ENCODE peak calls at places on chromosome 5, in six cellular contexts. I is hepatocyte, V is astrocyte, N is transverse colon, A is upper lobe of right lung, D is ovary. J is an unnamed sample.
A peak's percentile ranks its signal among the peaks of the same experiment; 100 is the strongest.

GRCh38 chr5:65791721-65792698 is 70.0 kb downstream of the NLN start:
- DNase-seq in I (no peak), V (peak; percentile 59), N (no peak), A (no peak), D (no peak), J (no peak)

GRCh38 chr5:73160239-73160671 is 12.7 kb upstream of the TMEM174 start:
- DNase-seq in I (no peak), V (peak; percentile 70), N (no peak), A (no peak), D (no peak), J (no peak)

GRCh38 chr5:158807-159447 is 32.4 kb upstream of the LRRC14B start:
- DNase-seq in I (no peak), V (no peak), N (no peak), A (no peak), D (no peak), J (no peak)

GRCh38 chr5:78467744-78468357 is 107.4 kb downstream of the SCAMP1 start:
- DNase-seq in I (peak; percentile 56), V (peak; percentile 39), N (no peak), A (no peak), D (no peak), J (peak; percentile 18)

GRCh38 chr5:143986567-143987242 is 174.7 kb downstream of the HMHB1 start:
- DNase-seq in I (peak; percentile 17), V (peak; percentile 92), N (no peak), A (no peak), D (no peak), J (peak; percentile 46)

GRCh38 chr5:171906703-171907590 is 99.5 kb downstream of the FBXW11 start:
- DNase-seq in I (no peak), V (no peak), N (no peak), A (no peak), D (no peak), J (no peak)

GRCh38 chr5:149422429-149423286 is 43.6 kb upstream of the IL17B start:
- DNase-seq in I (peak; percentile 85), V (peak; percentile 82), N (peak; percentile 47), A (no peak), D (peak; percentile 96), J (peak; percentile 95)

GRCh38 chr5:150589791-150590601 is 50.5 kb upstream of the SYNPO start:
- DNase-seq in I (peak; percentile 81), V (no peak), N (peak; percentile 60), A (peak; percentile 69), D (peak; percentile 92), J (no peak)

GRCh38 chr5:106875591-106876297 is 795.0 kb downstream of the EFNA5 start:
- DNase-seq in I (peak; percentile 44), V (no peak), N (no peak), A (no peak), D (no peak), J (no peak)

GRCh38 chr5:94469889-94470288 is 148.5 kb downstream of the KIAA0825 start:
- DNase-seq in I (no peak), V (peak; percentile 46), N (no peak), A (no peak), D (no peak), J (peak; percentile 39)

GRCh38 chr5:124744170-124744911 is 2.1 kb downstream of the ZNF608 start:
- DNase-seq in I (peak; percentile 51), V (no peak), N (peak; percentile 76), A (peak; percentile 78), D (peak; percentile 57), J (no peak)

GRCh38 chr5:36666304-36666703 is 59.9 kb downstream of the SLC1A3 start:
- DNase-seq in I (no peak), V (no peak), N (no peak), A (no peak), D (no peak), J (no peak)

GRCh38 chr5:102958481-102959011 is 161.4 kb downstream of the GIN1 start:
- DNase-seq in I (peak; percentile 7), V (peak; percentile 61), N (no peak), A (no peak), D (no peak), J (no peak)

GRCh38 chr5:55324815-55325418 is 17.1 kb downstream of the MTREX start:
- DNase-seq in I (peak; percentile 37), V (peak; percentile 36), N (no peak), A (no peak), D (no peak), J (no peak)

GRCh38 chr5:89343666-89344065 is 460.7 kb upstream of the MEF2C start:
- DNase-seq in I (no peak), V (peak; percentile 59), N (peak; percentile 44), A (no peak), D (no peak), J (no peak)

GRCh38 chr5:43422143-43422542 is 10.0 kb upstream of the CCL28 start:
- DNase-seq in I (peak; percentile 63), V (peak; percentile 93), N (peak; percentile 55), A (no peak), D (no peak), J (no peak)

GRCh38 chr5:33788922-33789321 is 102.9 kb downstream of the ADAMTS12 start:
- DNase-seq in I (no peak), V (peak; percentile 99), N (no peak), A (no peak), D (no peak), J (peak; percentile 96)

GRCh38 chr5:177309351-177310191 is 2.1 kb downstream of the MXD3 start:
- DNase-seq in I (peak; percentile 79), V (peak; percentile 27), N (peak; percentile 80), A (peak; percentile 79), D (no peak), J (no peak)

GRCh38 chr5:171999877-172000276 is 6.6 kb downstream of the FBXW11 start:
- DNase-seq in I (no peak), V (no peak), N (no peak), A (no peak), D (no peak), J (no peak)

GRCh38 chr5:90590-91547 is 1.1 kb upstream of the PLEKHG4B start:
- DNase-seq in I (peak; percentile 29), V (peak; percentile 16), N (no peak), A (no peak), D (no peak), J (no peak)

GRCh38 chr5:134267366-134268018 is 41.6 kb upstream of the PPP2CA start:
- DNase-seq in I (no peak), V (peak; percentile 25), N (no peak), A (no peak), D (no peak), J (no peak)

GRCh38 chr5:144333336-144333920 is 162.8 kb downstream of the KCTD16 start:
- DNase-seq in I (no peak), V (no peak), N (no peak), A (no peak), D (no peak), J (no peak)

GRCh38 chr5:91052977-91053732 is 330.0 kb downstream of the ARRDC3 start:
- DNase-seq in I (no peak), V (no peak), N (no peak), A (no peak), D (no peak), J (no peak)

GRCh38 chr5:136811086-136811485 is 445.7 kb upstream of the TRPC7 start:
- DNase-seq in I (no peak), V (peak; percentile 49), N (no peak), A (no peak), D (no peak), J (no peak)

GRCh38 chr5:171615201-171616001 is 170.2 kb upstream of the SMIM23 start:
- DNase-seq in I (peak; percentile 43), V (peak; percentile 30), N (no peak), A (peak; percentile 81), D (no peak), J (no peak)

GRCh38 chr5:172837640-172838039 is 3.6 kb downstream of the ERGIC1 start:
- DNase-seq in I (peak; percentile 65), V (no peak), N (peak; percentile 94), A (peak; percentile 93), D (no peak), J (no peak)

DNA sequence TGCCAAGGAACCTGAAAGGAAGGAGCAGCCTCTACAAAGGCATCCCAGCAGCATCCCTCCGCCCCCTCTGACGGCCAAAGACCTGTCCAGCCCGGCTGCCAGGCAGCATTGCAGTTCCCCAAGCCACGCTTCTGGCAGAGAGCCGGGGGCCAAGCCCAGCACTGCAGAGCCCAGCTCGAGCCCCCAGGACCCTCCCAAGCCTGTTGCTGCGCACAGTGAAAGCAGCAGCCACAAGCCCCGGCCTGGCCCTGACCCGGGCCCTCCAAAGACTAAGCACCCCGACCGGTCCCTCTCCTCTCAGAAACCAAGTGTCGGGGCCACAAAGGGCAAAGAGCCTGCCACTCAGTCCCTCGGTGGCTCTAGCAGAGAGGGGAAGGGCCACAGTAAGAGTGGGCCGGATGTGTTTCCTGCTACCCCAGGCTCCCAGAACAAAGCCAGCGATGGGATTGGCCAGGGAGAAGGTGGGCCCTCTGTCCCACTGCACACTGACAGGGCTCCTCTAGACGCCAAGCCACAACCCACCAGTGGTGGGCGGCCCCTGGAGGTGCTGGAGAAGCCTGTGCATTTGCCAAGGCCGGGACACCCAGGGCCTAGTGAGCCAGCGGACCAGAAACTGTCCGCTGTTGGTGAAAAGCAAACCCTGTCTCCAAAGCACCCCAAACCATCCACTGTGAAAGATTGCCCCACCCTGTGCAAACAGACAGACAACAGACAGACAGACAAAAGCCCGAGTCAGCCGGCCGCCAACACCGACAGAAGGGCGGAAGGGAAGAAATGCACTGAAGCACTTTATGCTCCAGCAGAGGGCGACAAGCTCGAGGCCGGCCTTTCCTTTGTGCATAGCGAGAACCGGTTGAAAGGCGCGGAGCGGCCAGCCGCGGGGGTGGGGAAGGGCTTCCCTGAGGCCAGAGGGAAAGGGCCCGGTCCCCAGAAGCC is 30.8 kb downstream of the CD180 start:
- DNase-seq in I (peak; percentile 84), V (peak; percentile 56), N (peak; percentile 90), A (peak; percentile 91), D (peak; percentile 72), J (peak; percentile 29)
- H3K4me3 ChIP-seq in I (no peak overlapping the region), V (peak overlapping the region; percentile 8), N (no peak overlapping the region), A (peak overlapping the region; percentile 39), D (peak overlapping the region; percentile 15), J (no peak overlapping the region)

GRCh38 chr5:82414043-82414393 is 135.9 kb upstream of the RPS23 start:
- DNase-seq in I (no peak), V (no peak), N (no peak), A (no peak), D (no peak), J (no peak)
- TF ChIP-seq CTCF in I (no peak), V (no peak), N (no peak), A (no peak), D (no peak), J (no peak)

GRCh38 chr5:31853398-31854135 is 214.6 kb downstream of the PDZD2 start:
- DNase-seq in I (no peak), V (no peak), N (no peak), A (no peak), D (no peak), J (no peak)
- H3K27me3 ChIP-seq in I (peaks cover 3% of the 10 kb centered on the region), V (no peaks in the 10 kb centered on the region), N (peaks cover 46% of the 10 kb centered on the region), A (no peaks in the 10 kb centered on the region), D (no peaks in the 10 kb centered on the region), J (peaks cover 12% of the 10 kb centered on the region)

GRCh38 chr5:157955541-157956172 is 96.7 kb upstream of the CLINT1 start:
- DNase-seq in I (no peak), V (no peak), N (no peak), A (no peak), D (no peak), J (no peak)

GRCh38 chr5:157952374-157952685 is 93.4 kb upstream of the CLINT1 start:
- DNase-seq in I (no peak), V (peak; percentile 9), N (no peak), A (no peak), D (no peak), J (no peak)

GRCh38 chr5:157948738-157949410 is 89.9 kb upstream of the CLINT1 start:
- DNase-seq in I (peak; percentile 94), V (peak; percentile 83), N (peak; percentile 94), A (peak; percentile 84), D (peak; percentile 79), J (peak; percentile 85)

GRCh38 chr5:157949520-157949919 is 90.6 kb upstream of the CLINT1 start:
- DNase-seq in I (peak; percentile 18), V (no peak), N (no peak), A (no peak), D (no peak), J (no peak)

GRCh38 chr5:157951673-157952373 is 92.9 kb upstream of the CLINT1 start:
- DNase-seq in I (no peak), V (no peak), N (no peak), A (no peak), D (no peak), J (no peak)
- H3K4me3 ChIP-seq in I (no peak overlapping the region), V (no peak overlapping the region), N (no peak overlapping the region), A (no peak overlapping the region), D (no peak overlapping the region), J (no peak overlapping the region)

J was measured in AG04450.